ENCODE peak calls at places on chromosomes 2 and 18, in six cellular contexts. One of them, this sample, is unnamed.

GRCh38 chr2:191617589-191617988 is 60.3 kb upstream of the NABP1 start:
- DNase-seq in B cell: peak
- DNase-seq in ovary: no peak
- DNase-seq in endodermal cell: no peak
- DNase-seq in MM.1S: peak
- DNase-seq in left lung: no peak
- DNase-seq in this sample: no peak

GRCh38 chr2:62870966-62871365 is 165.5 kb downstream of the EHBP1 start:
- DNase-seq in B cell: no peak
- DNase-seq in ovary: no peak
- DNase-seq in endodermal cell: no peak
- DNase-seq in MM.1S: no peak
- DNase-seq in left lung: no peak
- DNase-seq in this sample: no peak

GRCh38 chr18:21897811-21898210 is 157.2 kb downstream of the MIB1 start:
- DNase-seq in B cell: no peak
- DNase-seq in ovary: peak
- DNase-seq in endodermal cell: peak
- DNase-seq in MM.1S: peak
- DNase-seq in left lung: no peak
- DNase-seq in this sample: peak

GRCh38 chr2:158357699-158358098 is 98.9 kb downstream of the CCDC148 start:
- DNase-seq in B cell: no peak
- DNase-seq in ovary: no peak
- DNase-seq in endodermal cell: no peak
- DNase-seq in MM.1S: no peak
- DNase-seq in left lung: no peak
- DNase-seq in this sample: no peak

GRCh38 chr2:143175435-143175834 is 46.2 kb downstream of the ARHGAP15 start:
- DNase-seq in B cell: no peak
- DNase-seq in ovary: no peak
- DNase-seq in endodermal cell: no peak
- DNase-seq in MM.1S: no peak
- DNase-seq in left lung: no peak
- DNase-seq in this sample: no peak

GRCh38 chr2:47888581-47889280 is 17.6 kb downstream of the FBXO11 start:
- DNase-seq in B cell: no peak
- DNase-seq in ovary: no peak
- DNase-seq in endodermal cell: no peak
- DNase-seq in MM.1S: no peak
- DNase-seq in left lung: no peak
- DNase-seq in this sample: no peak

GRCh38 chr18:29226201-29226600 is 1049.3 kb upstream of the CDH2 start:
- DNase-seq in B cell: no peak
- DNase-seq in ovary: no peak
- DNase-seq in endodermal cell: no peak
- DNase-seq in MM.1S: no peak
- DNase-seq in left lung: no peak
- DNase-seq in this sample: no peak

GRCh38 chr2:72824224-72824842 is 1.5 kb downstream of the EXOC6B start:
- DNase-seq in B cell: no peak
- DNase-seq in ovary: no peak
- DNase-seq in endodermal cell: no peak
- DNase-seq in MM.1S: no peak
- DNase-seq in left lung: no peak
- DNase-seq in this sample: no peak

GRCh38 chr2:37569986-37570688 is 101.3 kb downstream of the CDC42EP3 start:
- DNase-seq in B cell: no peak
- DNase-seq in ovary: no peak
- DNase-seq in endodermal cell: no peak
- DNase-seq in MM.1S: no peak
- DNase-seq in left lung: no peak
- DNase-seq in this sample: no peak

GRCh38 chr2:67561411-67561965 is 164.4 kb downstream of the ETAA1 start:
- DNase-seq in B cell: no peak
- DNase-seq in ovary: no peak
- DNase-seq in endodermal cell: no peak
- DNase-seq in MM.1S: no peak
- DNase-seq in left lung: no peak
- DNase-seq in this sample: peak

GRCh38 chr2:120511546-120512320 is 165.8 kb downstream of the INHBB start:
- DNase-seq in B cell: no peak
- DNase-seq in ovary: no peak
- DNase-seq in endodermal cell: peak
- DNase-seq in MM.1S: no peak
- DNase-seq in left lung: no peak
- DNase-seq in this sample: no peak

GRCh38 chr2:170715062-170715931 is at the start of gene SP5:
- DNase-seq in B cell: no peak
- DNase-seq in ovary: peak
- DNase-seq in endodermal cell: peak
- DNase-seq in MM.1S: peak
- DNase-seq in left lung: peak
- DNase-seq in this sample: peak

GRCh38 chr2:85438291-85439110 is 20.0 kb downstream of the SH2D6 start:
- DNase-seq in B cell: no peak
- DNase-seq in ovary: no peak
- DNase-seq in endodermal cell: peak
- DNase-seq in MM.1S: no peak
- DNase-seq in left lung: no peak
- DNase-seq in this sample: no peak
- TF ChIP-seq CTCF in B cell: no peak
- TF ChIP-seq CTCF in ovary: no peak
- TF ChIP-seq CTCF in endodermal cell: peak
- TF ChIP-seq CTCF in MM.1S: no peak
- TF ChIP-seq CTCF in left lung: no peak
- TF ChIP-seq CTCF in this sample: no peak

GRCh38 chr2:209936106-209936663 is 66.3 kb upstream of the RPE start:
- DNase-seq in B cell: no peak
- DNase-seq in ovary: no peak
- DNase-seq in endodermal cell: no peak
- DNase-seq in MM.1S: peak
- DNase-seq in left lung: no peak
- DNase-seq in this sample: no peak
- TF ChIP-seq CTCF in B cell: no peak
- TF ChIP-seq CTCF in ovary: no peak
- TF ChIP-seq CTCF in endodermal cell: peak
- TF ChIP-seq CTCF in MM.1S: peak
- TF ChIP-seq CTCF in left lung: no peak
- TF ChIP-seq CTCF in this sample: no peak

GRCh38 chr2:173216668-173217067 is 138.0 kb upstream of the CDCA7 start:
- DNase-seq in B cell: no peak
- DNase-seq in ovary: no peak
- DNase-seq in endodermal cell: no peak
- DNase-seq in MM.1S: no peak
- DNase-seq in left lung: no peak
- DNase-seq in this sample: no peak
- TF ChIP-seq CTCF in B cell: no peak
- TF ChIP-seq CTCF in ovary: no peak
- TF ChIP-seq CTCF in endodermal cell: no peak
- TF ChIP-seq CTCF in MM.1S: no peak
- TF ChIP-seq CTCF in left lung: no peak
- TF ChIP-seq CTCF in this sample: no peak

DNA sequence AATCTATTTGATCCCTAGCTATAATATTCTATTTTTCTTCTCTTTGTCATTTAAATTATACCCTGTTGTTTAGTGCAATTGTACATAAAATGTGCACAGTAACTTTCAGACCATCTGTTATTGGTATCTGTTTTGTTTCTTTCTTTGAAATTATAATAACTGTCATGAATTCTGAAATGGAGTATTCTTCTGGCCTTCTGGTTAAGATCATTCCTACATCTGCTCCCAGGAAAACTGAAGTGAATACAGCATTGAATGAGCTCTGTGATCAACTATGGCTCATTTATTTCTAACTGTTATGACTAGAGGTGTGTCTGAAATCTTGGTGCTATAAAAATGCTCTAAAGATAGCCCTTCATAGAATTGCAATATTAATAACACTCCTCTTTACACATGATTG is 788.4 kb upstream of the TMEFF2 start:
- DNase-seq in B cell: no peak
- DNase-seq in ovary: no peak
- DNase-seq in endodermal cell: no peak
- DNase-seq in MM.1S: no peak
- DNase-seq in left lung: no peak
- DNase-seq in this sample: no peak
- TF ChIP-seq CTCF in B cell: no peak
- TF ChIP-seq CTCF in ovary: no peak
- TF ChIP-seq CTCF in endodermal cell: no peak
- TF ChIP-seq CTCF in MM.1S: no peak
- TF ChIP-seq CTCF in left lung: no peak
- TF ChIP-seq CTCF in this sample: no peak

GRCh38 chr2:74576830-74577229 is 22.3 kb downstream of the DOK1 start:
- DNase-seq in B cell: no peak
- DNase-seq in ovary: no peak
- DNase-seq in endodermal cell: no peak
- DNase-seq in MM.1S: no peak
- DNase-seq in left lung: no peak
- DNase-seq in this sample: no peak
- TF ChIP-seq CTCF in B cell: no peak
- TF ChIP-seq CTCF in ovary: no peak
- TF ChIP-seq CTCF in endodermal cell: no peak
- TF ChIP-seq CTCF in MM.1S: no peak
- TF ChIP-seq CTCF in left lung: no peak
- TF ChIP-seq CTCF in this sample: no peak

DNA sequence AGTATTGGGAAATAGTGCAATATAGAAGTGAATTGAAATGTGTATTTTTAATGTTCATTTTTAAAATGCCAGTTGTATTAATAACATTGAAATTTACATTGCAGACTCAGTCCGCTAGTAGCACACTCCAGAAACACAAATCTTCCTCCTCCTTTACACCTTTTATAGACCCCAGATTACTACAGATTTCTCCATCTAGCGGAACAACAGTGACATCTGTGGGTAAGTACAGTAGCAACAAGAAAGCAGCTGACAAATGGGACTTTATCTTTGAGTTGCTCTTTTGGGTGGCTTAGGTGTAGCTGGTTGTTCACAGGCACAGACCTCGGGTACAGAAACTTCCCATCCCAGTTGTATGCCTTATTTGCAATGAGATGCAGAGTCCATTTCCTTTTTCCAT is 118.2 kb upstream of the IL1R2 start:
- DNase-seq in B cell: no peak
- DNase-seq in ovary: no peak
- DNase-seq in endodermal cell: no peak
- DNase-seq in MM.1S: no peak
- DNase-seq in left lung: no peak
- DNase-seq in this sample: no peak
- TF ChIP-seq CTCF in B cell: no peak
- TF ChIP-seq CTCF in ovary: no peak
- TF ChIP-seq CTCF in endodermal cell: peak
- TF ChIP-seq CTCF in MM.1S: no peak
- TF ChIP-seq CTCF in left lung: no peak
- TF ChIP-seq CTCF in this sample: no peak

GRCh38 chr2:182573553-182573952 is 142.5 kb upstream of the DNAJC10 start:
- DNase-seq in B cell: no peak
- DNase-seq in ovary: no peak
- DNase-seq in endodermal cell: no peak
- DNase-seq in MM.1S: no peak
- DNase-seq in left lung: no peak
- DNase-seq in this sample: no peak
- TF ChIP-seq CTCF in B cell: no peak
- TF ChIP-seq CTCF in ovary: no peak
- TF ChIP-seq CTCF in endodermal cell: no peak
- TF ChIP-seq CTCF in MM.1S: no peak
- TF ChIP-seq CTCF in left lung: no peak
- TF ChIP-seq CTCF in this sample: no peak